ENCODE peak calls at places on chromosomes 16 and 17, in nine cellular contexts. V is fibroblast of the aortic adventitia, Z is foreskin fibroblast, U is RWPE1, W is endothelial cell, S is kidney epithelial cell, M is upper lobe of right lung, J is kidney glomerular epithelial cell, C is body of pancreas. G is an unnamed sample.

GRCh38 chr16:25709182-25709581 is 17.4 kb downstream of the HS3ST4 start:
- DNase-seq in W (no peak), U (no peak), V (no peak), S (no peak), M (no peak), C (no peak), J (no peak), Z (no peak), G (no peak)

GRCh38 chr17:33052856-33053255 is 61.2 kb downstream of the SPACA3 start:
- DNase-seq in C (no peak), Z (no peak), S (no peak), W (no peak), M (no peak), J (no peak), V (no peak), U (no peak), G (no peak)

GRCh38 chr17:82376042-82376730 is 4.6 kb downstream of the UTS2R start:
- DNase-seq in Z (no peak), U (no peak), C (no peak), V (no peak), W (no peak), J (no peak), M (no peak), S (no peak), G (no peak)

GRCh38 chr17:81473019-81473418 is 39.6 kb downstream of the ACTG1 start:
- DNase-seq in U (no peak), M (no peak), S (no peak), W (no peak), Z (no peak), J (no peak), C (peak), V (no peak), G (no peak)

GRCh38 chr17:1607971-1608320 is 20.7 kb downstream of the SLC43A2 start:
- DNase-seq in S (no peak), V (no peak), U (no peak), C (no peak), W (no peak), Z (no peak), M (no peak), J (no peak), G (no peak)

GRCh38 chr16:75780669-75781068 is 54.4 kb upstream of the CPHXL start:
- DNase-seq in M (no peak), J (no peak), C (no peak), S (no peak), Z (no peak), V (no peak), W (no peak), U (no peak), G (no peak)

GRCh38 chr17:50194441-50195195 is 6.8 kb downstream of the COL1A1 start:
- DNase-seq in S (no peak), J (no peak), C (no peak), Z (peak), U (no peak), M (no peak), W (no peak), V (peak), G (no peak)

GRCh38 chr17:53032861-53033271 is 789.9 kb upstream of the KIF2B start:
- DNase-seq in W (peak), J (peak), S (peak), V (no peak), C (peak), M (no peak), Z (no peak), U (peak), G (peak)

GRCh38 chr17:78944026-78944425 is 18.8 kb upstream of the TIMP2 start:
- DNase-seq in V (no peak), Z (no peak), S (no peak), U (no peak), W (no peak), C (no peak), J (no peak), M (no peak), G (no peak)

GRCh38 chr17:9346296-9346926 is 229.2 kb downstream of the STX8 start:
- DNase-seq in C (no peak), V (no peak), J (no peak), W (no peak), Z (no peak), S (no peak), M (no peak), U (no peak), G (no peak)

GRCh38 chr17:9402590-9403199 is 172.9 kb downstream of the STX8 start:
- DNase-seq in J (no peak), C (peak), W (peak), U (no peak), V (peak), M (no peak), S (no peak), Z (peak), G (no peak)

GRCh38 chr17:61361084-61361483 is 38.6 kb upstream of the TBX2 start:
- DNase-seq in Z (peak), M (no peak), J (no peak), U (peak), V (peak), W (no peak), C (no peak), S (no peak), G (no peak)

GRCh38 chr16:4003576-4003975 is 112.7 kb downstream of the ADCY9 start:
- DNase-seq in Z (no peak), C (no peak), M (no peak), S (no peak), U (no peak), J (no peak), V (no peak), W (no peak), G (no peak)

GRCh38 chr16:58449768-58450167 is 50.2 kb upstream of the NDRG4 start:
- DNase-seq in S (no peak), U (no peak), J (no peak), V (no peak), M (no peak), Z (no peak), W (no peak), C (no peak), G (no peak)

GRCh38 chr16:11128211-11129123 is 127.5 kb downstream of the SOCS1 start:
- DNase-seq in Z (peak), J (no peak), C (no peak), V (peak), U (no peak), W (no peak), S (no peak), M (no peak), G (no peak)

GRCh38 chr17:45147581-45148182 is 593 bp upstream of the HEXIM1 start:
- DNase-seq in W (peak), S (no peak), U (no peak), Z (peak), M (peak), C (peak), J (peak), V (peak), G (peak)

GRCh38 chr16:10370096-10370726 is 15.7 kb upstream of the ATF7IP2 start:
- DNase-seq in U (no peak), J (no peak), Z (no peak), S (no peak), C (no peak), M (no peak), V (no peak), W (no peak), G (no peak)

GRCh38 chr17:7974638-7975131 is 27.7 kb upstream of the GUCY2D start:
- DNase-seq in V (no peak), C (no peak), U (no peak), Z (no peak), W (no peak), J (no peak), M (no peak), S (no peak), G (no peak)

GRCh38 chr17:42303694-42304093 is 15.4 kb downstream of the STAT5A start:
- DNase-seq in V (no peak), C (no peak), S (no peak), U (no peak), J (no peak), Z (no peak), M (no peak), W (no peak), G (no peak)

GRCh38 chr17:10127819-10128375 is 70.5 kb downstream of the GAS7 start:
- DNase-seq in Z (peak), S (peak), C (peak), U (no peak), V (peak), J (no peak), M (peak), W (no peak), G (no peak)

GRCh38 chr17:6021011-6021400 is 49.2 kb upstream of the WSCD1 start:
- DNase-seq in S (no peak), C (no peak), W (no peak), U (no peak), M (no peak), V (no peak), J (no peak), Z (peak), G (no peak)

G was measured in epithelial cell of proximal tubule.